ENCODE peak calls at places on chromosomes 4 and X, in eight cellular contexts. O is stimulated activated CD4-positive, alpha-beta T cell treated with anti-CD3 and anti-CD28 coated beads, TNF-alpha, amount 100 ng/mL, for 24 hours; T is islet precursor cell; Y is cortex of kidney; Z is activated effector memory CD4-positive, alpha-beta T cell treated with Interleukin-2 at 50 U/mL for 16 hours; V is Daoy; A is nephron progenitor cell; X is H54. W is an unnamed sample.
A peak's percentile ranks its signal among the peaks of the same experiment; 100 is the strongest.

GRCh38 chrX:133638285-133638684 is 223.0 kb upstream of the GPC4 start:
- DNase-seq in O (no peak), T (no peak), Y (no peak), Z (no peak), V (peak; percentile 57), A (no peak), X (no peak), W (no peak)

GRCh38 chrX:134737061-134737460 is 78.8 kb upstream of the PLAC1 start:
- DNase-seq in O (no peak), T (no peak), Y (no peak), Z (no peak), V (no peak), A (no peak), X (no peak), W (no peak)

GRCh38 chr4:114495471-114495928 is 103.1 kb upstream of the UGT8 start:
- DNase-seq in O (no peak), T (peak; percentile 62), Y (no peak), Z (no peak), V (no peak), A (no peak), X (no peak), W (no peak)

GRCh38 chrX:11558972-11559371 is 106.7 kb downstream of the ARHGAP6 start:
- DNase-seq in O (peak; percentile 2), T (no peak), Y (no peak), Z (peak; percentile 2), V (peak; percentile 3), A (peak; percentile 11), X (no peak), W (no peak)

GRCh38 chr4:48021086-48021485 is 4.5 kb downstream of the NIPAL1 start:
- DNase-seq in O (no peak), T (no peak), Y (no peak), Z (no peak), V (no peak), A (no peak), X (no peak), W (no peak)

GRCh38 chr4:173878701-173879100 is 348.7 kb upstream of the HAND2 start:
- DNase-seq in O (no peak), T (peak; percentile 70), Y (no peak), Z (no peak), V (no peak), A (no peak), X (no peak), W (no peak)

GRCh38 chr4:159551268-159551667 is 448.4 kb downstream of the RAPGEF2 start:
- DNase-seq in O (no peak), T (no peak), Y (no peak), Z (no peak), V (no peak), A (no peak), X (no peak), W (no peak)

GRCh38 chr4:36921474-36922220 is 322.9 kb upstream of the NWD2 start:
- DNase-seq in O (no peak), T (no peak), Y (no peak), Z (no peak), V (no peak), A (no peak), X (no peak), W (no peak)

GRCh38 chr4:38669233-38669632 is 5.2 kb downstream of the KLF3 start:
- DNase-seq in O (no peak), T (peak; percentile 74), Y (no peak), Z (no peak), V (peak; percentile 38), A (no peak), X (no peak), W (no peak)

GRCh38 chr4:168183717-168184571 is 91.6 kb downstream of the ANXA10 start:
- DNase-seq in O (no peak), T (no peak), Y (no peak), Z (no peak), V (peak; percentile 13), A (no peak), X (peak; percentile 9), W (no peak)

GRCh38 chr4:5980436-5981155 is 37.6 kb downstream of the C4orf50 start:
- DNase-seq in O (no peak), T (peak; percentile 14), Y (no peak), Z (no peak), V (peak; percentile 32), A (no peak), X (no peak), W (no peak)

GRCh38 chrX:447052-447451 is 60.3 kb upstream of the PPP2R3B start:
- DNase-seq in O (no peak), T (no peak), Y (no peak), Z (no peak), V (no peak), A (no peak), X (no peak), W (no peak)

GRCh38 chr4:105666693-105667092 is 41.8 kb downstream of the INTS12 start:
- DNase-seq in O (no peak), T (no peak), Y (no peak), Z (no peak), V (no peak), A (no peak), X (no peak), W (no peak)

GRCh38 chrX:113059714-113060113 is 219.1 kb upstream of the AMOT start:
- DNase-seq in O (no peak), T (no peak), Y (no peak), Z (no peak), V (no peak), A (no peak), X (no peak), W (no peak)

GRCh38 chr4:152667781-152668180 is 12.0 kb downstream of the TMEM154 start:
- DNase-seq in O (no peak), T (no peak), Y (no peak), Z (no peak), V (no peak), A (no peak), X (no peak), W (no peak)

GRCh38 chrX:119790977-119791436 is 423 bp downstream of the RPL39 start:
- DNase-seq in O (no peak), T (no peak), Y (no peak), Z (peak; percentile 16), V (no peak), A (peak; percentile 45), X (no peak), W (no peak)

GRCh38 chr4:13540446-13541175 is 3.7 kb downstream of the NKX3-2 start:
- DNase-seq in O (no peak), T (peak; percentile 31), Y (no peak), Z (no peak), V (no peak), A (no peak), X (no peak), W (no peak)

GRCh38 chrX:126030021-126030420 is 136.1 kb downstream of the DCAF12L2 start:
- DNase-seq in O (no peak), T (no peak), Y (no peak), Z (no peak), V (no peak), A (no peak), X (no peak), W (no peak)

GRCh38 chrX:71618303-71618721 is at the start of gene CXCR3:
- DNase-seq in O (peak; percentile 42), T (no peak), Y (no peak), Z (peak; percentile 47), V (peak; percentile 5), A (no peak), X (no peak), W (no peak)

GRCh38 chr4:142875117-142875516 is 29.0 kb upstream of the INPP4B start:
- DNase-seq in O (no peak), T (no peak), Y (no peak), Z (no peak), V (no peak), A (no peak), X (no peak), W (no peak)

GRCh38 chr4:89158884-89159503 is 47.7 kb downstream of the TIGD2 start:
- DNase-seq in O (no peak), T (no peak), Y (no peak), Z (no peak), V (no peak), A (no peak), X (no peak), W (no peak)

GRCh38 chrX:111100191-111100590 is 4.2 kb downstream of the PAK3 start:
- DNase-seq in O (no peak), T (peak; percentile 63), Y (no peak), Z (no peak), V (peak; percentile 20), A (peak; percentile 46), X (peak; percentile 59), W (no peak)

GRCh38 chrX:95383778-95384177 is 1300.9 kb upstream of the DIAPH2 start:
- DNase-seq in O (no peak), T (no peak), Y (no peak), Z (no peak), V (no peak), A (no peak), X (no peak), W (no peak)

GRCh38 chr4:150010525-150011126 is 67.6 kb upstream of the DCLK2 start:
- DNase-seq in O (no peak), T (peak; percentile 69), Y (no peak), Z (no peak), V (peak; percentile 58), A (peak; percentile 9), X (no peak), W (no peak)

GRCh38 chr4:6331018-6331417 is 61.4 kb downstream of the WFS1 start:
- DNase-seq in O (no peak), T (no peak), Y (no peak), Z (no peak), V (peak; percentile 56), A (no peak), X (peak; percentile 39), W (no peak)

GRCh38 chr4:1366371-1367229 is 19.6 kb downstream of the UVSSA start:
- DNase-seq in O (no peak), T (no peak), Y (no peak), Z (no peak), V (no peak), A (no peak), X (no peak), W (no peak)

GRCh38 chr4:10040049-10040892 is 19.0 kb upstream of the SLC2A9 start:
- DNase-seq in O (no peak), T (peak; percentile 17), Y (no peak), Z (no peak), V (no peak), A (no peak), X (no peak), W (no peak)

GRCh38 chr4:173281420-173282333 is 52.5 kb downstream of the HMGB2 start:
- DNase-seq in O (no peak), T (no peak), Y (no peak), Z (no peak), V (no peak), A (no peak), X (no peak), W (no peak)

W was measured in GOT3.